ENCODE peak calls at places on chromosomes 7 and 10, in seven cellular contexts. J is thyroid gland; E is CD4-positive, CD25-positive, alpha-beta regulatory T cell; Q is upper lobe of right lung; Z is adrenal gland; T is stomach; C is CD8-positive, alpha-beta memory T cell. Y is an unnamed sample.
A peak's percentile ranks its signal among the peaks of the same experiment; 100 is the strongest.

GRCh38 chr10:7410306-7410799 is 481 bp downstream of the SFMBT2 start:
- DNase-seq in J (peak; percentile 32), E (peak; percentile 27), Q (peak; percentile 75), Z (peak; percentile 41), T (no peak), C (peak; percentile 48), Y (peak; percentile 13)

GRCh38 chr7:9955138-9955537 is 1018.5 kb upstream of the PHF14 start:
- DNase-seq in J (no peak), E (no peak), Q (no peak), Z (no peak), T (no peak), C (no peak), Y (no peak)

GRCh38 chr7:101237206-101238067 is at the start of gene CLDN15:
- DNase-seq in J (peak; percentile 23), E (no peak), Q (peak; percentile 66), Z (peak; percentile 13), T (no peak), C (no peak), Y (peak; percentile 41)

GRCh38 chr7:608954-609711 is 89.5 kb upstream of the PDGFA start:
- DNase-seq in J (no peak), E (peak; percentile 74), Q (peak; percentile 53), Z (no peak), T (no peak), C (no peak), Y (no peak)

GRCh38 chr7:24842449-24843241 is 85.4 kb upstream of the GSDME start:
- DNase-seq in J (no peak), E (no peak), Q (no peak), Z (no peak), T (no peak), C (no peak), Y (no peak)

GRCh38 chr7:46848944-46849343 is 733.0 kb downstream of the TNS3 start:
- DNase-seq in J (no peak), E (no peak), Q (no peak), Z (no peak), T (no peak), C (no peak), Y (no peak)

GRCh38 chr7:116491887-116492653 is 7.5 kb upstream of the CAV2 start:
- DNase-seq in J (no peak), E (no peak), Q (no peak), Z (no peak), T (no peak), C (no peak), Y (no peak)

GRCh38 chr7:68224041-68224534 is 1227.5 kb downstream of the TYW1 start:
- DNase-seq in J (peak; percentile 58), E (no peak), Q (no peak), Z (no peak), T (no peak), C (no peak), Y (no peak)

GRCh38 chr7:130930260-130930659 is 196.3 kb upstream of the KLF14 start:
- DNase-seq in J (no peak), E (peak; percentile 77), Q (no peak), Z (peak; percentile 70), T (no peak), C (peak; percentile 17), Y (peak; percentile 34)

GRCh38 chr7:140251824-140252555 is 75.2 kb upstream of the KDM7A start:
- DNase-seq in J (no peak), E (no peak), Q (no peak), Z (no peak), T (no peak), C (no peak), Y (no peak)

GRCh38 chr7:46152671-46153070 is 231.6 kb upstream of the IGFBP3 start:
- DNase-seq in J (no peak), E (no peak), Q (no peak), Z (no peak), T (no peak), C (no peak), Y (no peak)

GRCh38 chr7:117114272-117114671 is 161.0 kb downstream of the ST7 start:
- DNase-seq in J (no peak), E (no peak), Q (no peak), Z (no peak), T (no peak), C (no peak), Y (no peak)

GRCh38 chr10:29860159-29860558 is 199.2 kb downstream of the JCAD start:
- DNase-seq in J (no peak), E (no peak), Q (no peak), Z (no peak), T (no peak), C (no peak), Y (no peak)

GRCh38 chr7:30169585-30169978 is 34.8 kb downstream of the MTURN start:
- DNase-seq in J (no peak), E (no peak), Q (no peak), Z (no peak), T (no peak), C (no peak), Y (no peak)
- H3K4me1 ChIP-seq in J (peaks cover 43% of the 10 kb centered on the region), E (no peaks in the 10 kb centered on the region), Q (peaks cover 29% of the 10 kb centered on the region), Z (peaks cover 26% of the 10 kb centered on the region), T (peaks cover 35% of the 10 kb centered on the region), C (no peaks in the 10 kb centered on the region), Y (peaks cover 43% of the 10 kb centered on the region)

GRCh38 chr7:73832806-73833205 is 2.0 kb downstream of the CLDN4 start:
- DNase-seq in J (no peak), E (no peak), Q (no peak), Z (no peak), T (no peak), C (no peak), Y (peak; percentile 38)
- H3K36me3 ChIP-seq in J (no peaks in the 10 kb centered on the region), E (no peaks in the 10 kb centered on the region), Q (no peaks in the 10 kb centered on the region), Z (no peaks in the 10 kb centered on the region), T (no peaks in the 10 kb centered on the region), C (no peaks in the 10 kb centered on the region), Y (no peaks in the 10 kb centered on the region)

GRCh38 chr7:98616381-98617050 is 569 bp upstream of the NPTX2 start:
- DNase-seq in J (no peak), E (no peak), Q (no peak), Z (peak; percentile 54), T (no peak), C (no peak), Y (peak; percentile 25)

GRCh38 chr7:98617051-98617959 is at the start of gene NPTX2:
- DNase-seq in J (no peak), E (peak; percentile 3), Q (peak; percentile 72), Z (peak; percentile 78), T (no peak), C (no peak), Y (peak; percentile 87)

GRCh38 chr7:98618786-98619185 is 1.7 kb downstream of the NPTX2 start:
- DNase-seq in J (no peak), E (no peak), Q (no peak), Z (no peak), T (no peak), C (no peak), Y (peak; percentile 71)

GRCh38 chr7:98619450-98620321 is 2.6 kb downstream of the NPTX2 start:
- DNase-seq in J (no peak), E (no peak), Q (no peak), Z (peak; percentile 88), T (peak; percentile 40), C (no peak), Y (peak; percentile 92)

GRCh38 chr7:98617960-98618418 is 904 bp downstream of the NPTX2 start:
- DNase-seq in J (no peak), E (no peak), Q (no peak), Z (no peak), T (no peak), C (no peak), Y (no peak)
- H3K4me3 ChIP-seq in J (no peak overlapping the region), E (no peak overlapping the region), Q (no peak overlapping the region), Z (no peak overlapping the region), T (peak overlapping the region; percentile 43), C (no peak overlapping the region), Y (peak overlapping the region; percentile 7)

GRCh38 chr7:31049001-31049765 is 2.9 kb upstream of the ADCYAP1R1 start:
- DNase-seq in J (no peak), E (no peak), Q (no peak), Z (no peak), T (no peak), C (no peak), Y (no peak)
- H3K4me1 ChIP-seq in J (peaks cover 6% of the 10 kb centered on the region), E (peaks cover 3% of the 10 kb centered on the region), Q (peaks cover 3% of the 10 kb centered on the region), Z (no peaks in the 10 kb centered on the region), T (peaks cover 6% of the 10 kb centered on the region), C (no peaks in the 10 kb centered on the region), Y (peaks cover 13% of the 10 kb centered on the region)

GRCh38 chr10:3136336-3136735 is 36.2 kb downstream of the PITRM1 start:
- DNase-seq in J (no peak), E (no peak), Q (no peak), Z (peak; percentile 79), T (no peak), C (no peak), Y (peak; percentile 36)
- H3K36me3 ChIP-seq in J (peaks cover 86% of the 10 kb centered on the region), E (peaks cover 93% of the 10 kb centered on the region), Q (peaks cover 96% of the 10 kb centered on the region), Z (peaks cover 69% of the 10 kb centered on the region), T (peaks cover 100% of the 10 kb centered on the region), C (peaks cover 68% of the 10 kb centered on the region), Y (peaks cover 19% of the 10 kb centered on the region)

DNA sequence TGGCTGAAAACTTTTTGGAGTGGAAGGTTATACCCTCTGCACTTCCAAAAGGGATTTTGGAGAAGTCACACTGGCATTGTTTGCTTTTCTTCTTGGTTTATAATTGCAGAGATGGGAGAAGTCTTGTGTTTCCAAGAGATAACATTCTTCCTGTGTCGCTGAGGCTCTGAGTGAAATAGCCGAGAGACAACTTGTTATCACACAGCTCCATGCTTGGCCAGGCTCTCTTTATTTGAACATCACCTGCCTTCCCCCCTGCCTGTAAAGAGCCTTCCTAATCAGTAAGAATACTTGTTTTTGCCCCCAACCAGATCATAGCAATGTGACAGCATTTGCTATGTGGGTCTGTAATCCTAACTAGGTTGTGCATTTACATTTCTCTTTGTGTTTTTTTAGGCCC is 270.7 kb downstream of the GALNT17 start:
- DNase-seq in J (no peak), E (no peak), Q (no peak), Z (no peak), T (no peak), C (no peak), Y (no peak)
- H3K4me3 ChIP-seq in J (no peak overlapping the region), E (no peak overlapping the region), Q (no peak overlapping the region), Z (no peak overlapping the region), T (no peak overlapping the region), C (no peak overlapping the region), Y (no peak overlapping the region)

GRCh38 chr10:22623624-22624263 is 90.6 kb downstream of the PIP4K2A start:
- DNase-seq in J (no peak), E (peak; percentile 37), Q (no peak), Z (no peak), T (no peak), C (no peak), Y (no peak)
- H3K4me1 ChIP-seq in J (peaks cover 58% of the 10 kb centered on the region), E (peaks cover 90% of the 10 kb centered on the region), Q (peaks cover 65% of the 10 kb centered on the region), Z (peaks cover 69% of the 10 kb centered on the region), T (peaks cover 10% of the 10 kb centered on the region), C (peaks cover 94% of the 10 kb centered on the region), Y (peaks cover 52% of the 10 kb centered on the region)

Y was measured in body of pancreas.